ENCODE peak calls at places on chromosomes 4 and X, in four cellular contexts. P is AG10803, N is fibroblast of pulmonary artery, W is hepatocyte. T is an unnamed sample.
A peak's percentile ranks its signal among the peaks of the same experiment; 100 is the strongest.

GRCh38 chrX:19883878-19884277 is 3.5 kb downstream of the SH3KBP1 start:
- DNase-seq in P (no peak), N (no peak), W (no peak), T (peak; percentile 57)

GRCh38 chr4:20253272-20253798 is 1.6 kb downstream of the SLIT2 start:
- DNase-seq in P (no peak), N (no peak), W (no peak), T (no peak)

GRCh38 chrX:105315301-105315700 is 94.8 kb upstream of the TEX13A start:
- DNase-seq in P (no peak), N (peak; percentile 43), W (no peak), T (no peak)

GRCh38 chr4:53116959-53117358 is 248.9 kb downstream of the SCFD2 start:
- DNase-seq in P (peak; percentile 65), N (peak; percentile 44), W (peak; percentile 13), T (no peak)

GRCh38 chr4:48780867-48781219 is 764 bp upstream of the FRYL start:
- DNase-seq in P (no peak), N (peak; percentile 56), W (peak; percentile 52), T (peak; percentile 47)

GRCh38 chr4:99087887-99088484 is 602 bp downstream of the ADH5 start:
- DNase-seq in P (peak; percentile 97), N (peak; percentile 91), W (peak; percentile 81), T (peak; percentile 52)

GRCh38 chrX:110795645-110796510 is at the start of gene CHRDL1:
- DNase-seq in P (no peak), N (no peak), W (peak; percentile 31), T (no peak)

GRCh38 chr4:140743194-140743931 is 12.8 kb downstream of the TBC1D9 start:
- DNase-seq in P (peak; percentile 34), N (peak; percentile 29), W (peak; percentile 41), T (no peak)

GRCh38 chr4:176090115-176090514 is 24.5 kb downstream of the WDR17 start:
- DNase-seq in P (no peak), N (no peak), W (no peak), T (no peak)

GRCh38 chrX:11619426-11619825 is 46.3 kb downstream of the ARHGAP6 start:
- DNase-seq in P (peak; percentile 9), N (peak; percentile 24), W (no peak), T (no peak)

GRCh38 chrX:130523460-130524394 is 121.9 kb downstream of the RBMX2 start:
- DNase-seq in P (no peak), N (peak; percentile 2), W (no peak), T (no peak)

GRCh38 chr4:150229538-150229937 is 151.3 kb downstream of the DCLK2 start:
- DNase-seq in P (peak; percentile 43), N (peak; percentile 86), W (no peak), T (no peak)

GRCh38 chr4:108738307-108738706 is 24.5 kb downstream of the ETNPPL start:
- DNase-seq in P (no peak), N (no peak), W (no peak), T (no peak)

GRCh38 chr4:94917146-94917545 is 159.4 kb downstream of the BMPR1B start:
- DNase-seq in P (no peak), N (no peak), W (no peak), T (no peak)

GRCh38 chr4:71614626-71615025 is 169.3 kb downstream of the GC start:
- DNase-seq in P (no peak), N (no peak), W (no peak), T (no peak)

GRCh38 chr4:174600391-174600790 is 78.1 kb upstream of the HPGD start:
- DNase-seq in P (no peak), N (no peak), W (no peak), T (no peak)

GRCh38 chr4:47386592-47387235 is 76.8 kb downstream of the COMMD8 start:
- DNase-seq in P (no peak), N (peak; percentile 16), W (no peak), T (no peak)

GRCh38 chrX:41781500-41781899 is 57.5 kb downstream of the GPR82 start:
- DNase-seq in P (peak; percentile 45), N (peak; percentile 60), W (peak; percentile 60), T (no peak)

GRCh38 chrX:74450803-74451449 is 29.6 kb downstream of the SLC16A2 start:
- DNase-seq in P (peak; percentile 92), N (peak; percentile 90), W (peak; percentile 40), T (no peak)

GRCh38 chr4:3098346-3098745 is 23.9 kb downstream of the HTT start:
- DNase-seq in P (peak; percentile 38), N (no peak), W (no peak), T (no peak)

GRCh38 chr4:82704156-82704555 is 94.4 kb downstream of the SCD5 start:
- DNase-seq in P (peak; percentile 44), N (no peak), W (no peak), T (no peak)

GRCh38 chr4:83558693-83559092 is 22.8 kb downstream of the GPAT3 start:
- DNase-seq in P (peak; percentile 44), N (no peak), W (no peak), T (no peak)

GRCh38 chr4:161828061-161828460 is 335.7 kb downstream of the FSTL5 start:
- DNase-seq in P (peak; percentile 1), N (no peak), W (no peak), T (no peak)

GRCh38 chr4:105272002-105272401 is 125.3 kb downstream of the TET2 start:
- DNase-seq in P (no peak), N (no peak), W (no peak), T (no peak)

GRCh38 chr4:82708982-82709381 is 89.6 kb downstream of the SCD5 start:
- DNase-seq in P (no peak), N (no peak), W (no peak), T (no peak)

GRCh38 chrX:75038925-75039324 is 113.7 kb upstream of the NEXMIF start:
- DNase-seq in P (peak; percentile 9), N (peak; percentile 46), W (no peak), T (peak; percentile 8)

GRCh38 chrX:145817666-145818521 is at the start of gene SLITRK2:
- DNase-seq in P (no peak), N (no peak), W (peak; percentile 14), T (no peak)

GRCh38 chr4:4695497-4695896 is 153.6 kb upstream of the STX18 start:
- DNase-seq in P (no peak), N (no peak), W (no peak), T (no peak)

GRCh38 chr4:4693258-4693657 is 151.4 kb upstream of the STX18 start:
- DNase-seq in P (peak; percentile 45), N (no peak), W (no peak), T (no peak)

GRCh38 chr4:4694296-4694772 is 152.5 kb upstream of the STX18 start:
- DNase-seq in P (peak; percentile 42), N (no peak), W (peak; percentile 70), T (no peak)

GRCh38 chr4:4693755-4694295 is 152.0 kb upstream of the STX18 start:
- DNase-seq in P (no peak), N (no peak), W (no peak), T (no peak)

DNA sequence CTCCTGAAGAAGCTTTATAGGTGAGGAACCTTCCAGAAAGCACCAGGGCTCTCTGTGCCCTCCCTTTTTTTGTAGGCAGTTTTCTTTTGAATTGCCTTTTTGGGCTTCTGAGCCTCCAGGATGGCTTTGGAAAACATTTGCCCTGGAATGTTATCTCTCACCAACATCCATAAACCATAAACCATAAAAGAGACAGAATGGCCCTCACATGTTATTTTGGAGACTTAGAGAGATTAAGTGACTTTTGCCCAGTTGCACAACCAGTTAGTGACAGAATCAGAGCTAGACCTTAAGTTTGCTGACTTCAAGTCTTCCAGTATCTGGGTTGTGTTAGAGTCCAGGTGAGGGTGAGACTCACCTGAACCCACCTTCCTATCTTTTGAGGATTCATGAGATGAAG is 153.0 kb upstream of the STX18 start:
- DNase-seq in P (no peak), N (no peak), W (no peak), T (no peak)
- H3K4me3 ChIP-seq in P (no peak overlapping the region), N (no peak overlapping the region), W (no peak overlapping the region), T (no peak overlapping the region)

DNA sequence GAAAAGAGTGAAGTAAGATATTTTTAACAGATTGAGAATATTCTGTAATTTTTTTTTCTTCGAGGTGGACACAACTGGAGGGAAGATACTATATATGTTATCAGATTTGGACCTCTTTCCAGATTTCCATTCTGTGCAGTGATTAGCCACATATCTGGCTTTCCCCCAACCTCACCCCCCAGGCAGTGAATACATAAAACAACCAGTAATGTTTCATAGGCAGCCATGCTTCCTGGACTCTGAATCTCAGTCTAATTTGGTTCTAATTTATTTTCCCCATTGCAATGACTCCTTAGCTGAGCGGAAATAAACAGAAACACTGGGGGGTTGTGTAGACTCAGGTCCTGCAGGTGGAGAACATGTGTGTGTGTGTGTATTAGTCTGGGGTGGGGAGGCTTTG is 226.5 kb downstream of the FBXW7 start:
- DNase-seq in P (no peak), N (no peak), W (no peak), T (no peak)
- H3K4me3 ChIP-seq in P (no peak overlapping the region), N (no peak overlapping the region), W (no peak overlapping the region), T (no peak overlapping the region)

GRCh38 chr4:154807042-154807630 is 26.1 kb downstream of the RBM46 start:
- DNase-seq in P (peak; percentile 54), N (peak; percentile 72), W (peak; percentile 56), T (peak; percentile 4)
- H3K4me3 ChIP-seq in P (no peak overlapping the region), N (peak overlapping the region; percentile 15), W (no peak overlapping the region), T (no peak overlapping the region)

DNA sequence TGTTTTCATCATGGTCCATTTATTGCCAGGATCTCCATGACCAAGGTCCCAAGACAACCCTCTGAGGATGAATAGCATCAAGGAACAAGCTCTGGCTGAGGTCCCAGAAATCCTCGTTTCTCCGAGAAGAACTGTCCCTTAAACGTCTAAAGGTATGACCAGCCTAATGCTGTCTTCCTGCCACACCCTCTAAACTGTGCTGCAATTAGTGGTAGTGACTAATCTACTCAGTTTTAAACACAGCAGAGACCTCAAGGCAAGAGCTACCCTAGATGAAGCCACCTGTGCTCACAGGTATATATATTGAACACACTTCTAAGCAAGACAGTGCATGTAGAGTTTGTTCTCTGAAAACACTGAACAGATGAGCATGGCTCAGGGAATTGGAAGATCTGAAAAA is 173.8 kb upstream of the VCX3A start:
- DNase-seq in P (no peak), N (no peak), W (no peak), T (no peak)
- H3K4me3 ChIP-seq in P (no peak overlapping the region), N (no peak overlapping the region), W (no peak overlapping the region), T (no peak overlapping the region)

DNA sequence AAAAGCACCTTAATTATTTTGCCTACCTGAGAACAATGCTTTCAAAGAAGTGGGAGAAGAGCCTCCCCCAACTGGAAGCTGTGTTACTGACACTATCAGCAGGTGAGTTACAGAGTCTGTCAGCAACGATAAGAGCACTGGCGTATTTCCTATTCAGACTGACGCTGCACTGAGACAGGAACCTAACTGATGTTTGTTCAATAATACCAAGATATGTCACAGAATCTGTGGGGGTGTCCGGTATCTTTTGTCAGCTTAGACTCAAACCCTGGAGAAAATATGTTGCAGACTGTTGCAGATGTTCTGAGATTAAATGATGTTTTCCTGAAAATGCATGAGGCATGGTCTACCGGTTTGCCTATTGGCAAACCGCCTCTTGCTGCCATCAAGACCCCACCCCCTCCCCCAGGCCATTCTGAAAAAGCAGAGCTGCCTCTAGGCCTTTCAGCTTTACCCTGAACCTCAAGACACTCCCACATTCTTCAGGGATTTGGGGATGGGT is 115.2 kb upstream of the KIT start:
- DNase-seq in P (no peak), N (peak; percentile 41), W (no peak), T (no peak)
- H3K4me3 ChIP-seq in P (no peak overlapping the region), N (no peak overlapping the region), W (no peak overlapping the region), T (no peak overlapping the region)

DNA sequence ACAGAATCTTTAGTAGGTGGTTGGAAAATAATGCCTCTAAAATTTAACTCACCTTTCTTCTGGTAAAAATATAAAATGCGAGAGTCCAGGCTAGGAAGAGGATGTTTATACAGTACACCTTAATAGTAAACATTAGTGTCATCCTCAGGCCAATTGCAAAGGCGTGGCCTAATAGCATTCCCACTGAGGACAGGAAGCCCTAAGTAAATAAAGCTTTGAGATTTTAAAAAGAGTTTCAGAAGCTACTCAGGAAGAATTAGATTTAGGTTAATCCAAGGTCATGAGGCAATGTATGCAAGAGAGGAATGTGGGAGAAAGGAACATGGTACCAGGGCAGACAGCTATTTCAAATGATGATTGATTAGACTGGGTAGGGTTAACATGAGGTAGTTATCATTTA is 49.5 kb downstream of the RPGR start:
- DNase-seq in P (no peak), N (no peak), W (no peak), T (no peak)
- H3K4me3 ChIP-seq in P (no peak overlapping the region), N (no peak overlapping the region), W (no peak overlapping the region), T (no peak overlapping the region)